ENCODE peak calls at places on chromosomes 3 and 15, in eight cellular contexts. E, M, W, T, Y, K, L and N are unnamed samples.

GRCh38 chr3:138824114-138824506 is 10.6 kb downstream of the PIK3CB start:
- DNase-seq in Y (peak), L (no peak), W (no peak), K (peak), M (no peak), E (no peak), T (peak), N (no peak)

GRCh38 chr3:154818676-154819255 is 261.4 kb upstream of the MME start:
- DNase-seq in Y (no peak), L (no peak), W (no peak), E (no peak), M (no peak), T (no peak), K (no peak), N (no peak)

GRCh38 chr3:27869152-27869551 is 147.0 kb upstream of the EOMES start:
- DNase-seq in T (no peak), L (no peak), Y (no peak), W (no peak), K (no peak), E (no peak), M (no peak), N (no peak)

GRCh38 chr3:188520466-188520865 is 366.5 kb downstream of the LPP start:
- DNase-seq in L (peak), E (no peak), T (no peak), Y (no peak), W (no peak), M (no peak), K (no peak), N (no peak)

GRCh38 chr3:156723182-156723619 is 48.8 kb downstream of the TIPARP start:
- DNase-seq in W (no peak), M (no peak), K (no peak), L (peak), E (no peak), Y (no peak), T (no peak), N (no peak)

GRCh38 chr3:34090876-34091275 is 292.4 kb downstream of the PDCD6IP start:
- DNase-seq in K (no peak), Y (no peak), W (no peak), E (no peak), M (no peak), T (no peak), L (no peak), N (no peak)

GRCh38 chr3:105938101-105938500 is 69.3 kb upstream of the CBLB start:
- DNase-seq in Y (no peak), M (no peak), L (peak), W (no peak), K (peak), E (no peak), T (no peak), N (peak)

GRCh38 chr3:12954891-12955650 is 113.7 kb upstream of the RPL32 start:
- DNase-seq in M (peak), T (peak), Y (no peak), K (peak), L (peak), W (peak), E (peak), N (no peak)

GRCh38 chr15:68550498-68551295 is 28.1 kb upstream of the CORO2B start:
- DNase-seq in M (peak), Y (peak), E (peak), L (peak), K (peak), W (peak), T (peak), N (peak)

GRCh38 chr15:47741082-47741481 is 23.8 kb downstream of the SEMA6D start:
- DNase-seq in T (no peak), Y (no peak), K (no peak), E (no peak), M (no peak), W (no peak), L (no peak), N (no peak)

GRCh38 chr15:47737424-47737823 is 20.1 kb downstream of the SEMA6D start:
- DNase-seq in E (no peak), Y (no peak), M (no peak), L (peak), T (no peak), W (no peak), K (peak), N (peak)

GRCh38 chr15:47732243-47732642 is 14.9 kb downstream of the SEMA6D start:
- DNase-seq in E (no peak), M (no peak), Y (no peak), W (no peak), K (no peak), T (no peak), L (no peak), N (no peak)

GRCh38 chr15:47733085-47733484 is 15.8 kb downstream of the SEMA6D start:
- DNase-seq in M (no peak), K (no peak), E (no peak), Y (no peak), W (no peak), L (no peak), T (no peak), N (no peak)

GRCh38 chr15:47736123-47736786 is 18.9 kb downstream of the SEMA6D start:
- DNase-seq in K (peak), E (no peak), Y (no peak), L (no peak), M (no peak), W (no peak), T (no peak), N (peak)
- H3K4me3 ChIP-seq in K (no peak), E (no peak), Y (no peak), L (no peak), M (peak), W (no peak), T (no peak), N (no peak)

GRCh38 chr15:51229907-51230328 is 108.5 kb downstream of the CYP19A1 start:
- DNase-seq in W (no peak), Y (peak), E (peak), K (peak), M (no peak), L (peak), T (no peak), N (peak)
- TF ChIP-seq CTCF in W (peak), Y (peak), E (peak), K (peak), M (peak), L (peak), T (peak), N (peak)

DNA sequence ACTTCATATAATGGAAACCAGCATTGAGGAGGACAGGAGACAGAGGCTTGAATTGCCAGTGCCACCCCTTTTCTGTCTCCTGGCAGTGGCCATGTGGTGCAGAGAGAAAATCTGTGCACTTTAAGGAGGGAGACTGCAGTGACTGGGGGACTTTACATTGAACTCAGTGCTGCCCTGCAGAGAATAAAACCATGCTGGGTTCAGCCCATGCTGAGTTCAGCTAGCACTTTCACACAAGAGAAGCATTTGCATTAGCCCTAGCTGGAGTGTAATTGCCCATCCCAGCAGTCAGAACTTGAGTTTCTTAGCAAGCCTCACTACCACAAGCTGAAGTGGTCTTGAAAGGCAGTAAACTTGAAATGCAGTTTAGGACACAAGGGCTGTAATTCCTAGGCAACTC is 677.5 kb downstream of the ZPLD1 start:
- DNase-seq in L (no peak), E (no peak), T (no peak), M (no peak), Y (no peak), W (no peak), K (no peak), N (no peak)
- H3K4me3 ChIP-seq in L (no peak), E (no peak), T (no peak), M (no peak), Y (no peak), W (no peak), K (no peak), N (no peak)

GRCh38 chr3:5806192-5806591 is 618.7 kb downstream of the EDEM1 start:
- DNase-seq in M (no peak), Y (peak), T (no peak), K (no peak), E (peak), W (no peak), L (no peak), N (no peak)
- TF ChIP-seq CTCF in M (no peak), Y (peak), T (peak), K (no peak), E (peak), W (no peak), L (no peak), N (no peak)

DNA sequence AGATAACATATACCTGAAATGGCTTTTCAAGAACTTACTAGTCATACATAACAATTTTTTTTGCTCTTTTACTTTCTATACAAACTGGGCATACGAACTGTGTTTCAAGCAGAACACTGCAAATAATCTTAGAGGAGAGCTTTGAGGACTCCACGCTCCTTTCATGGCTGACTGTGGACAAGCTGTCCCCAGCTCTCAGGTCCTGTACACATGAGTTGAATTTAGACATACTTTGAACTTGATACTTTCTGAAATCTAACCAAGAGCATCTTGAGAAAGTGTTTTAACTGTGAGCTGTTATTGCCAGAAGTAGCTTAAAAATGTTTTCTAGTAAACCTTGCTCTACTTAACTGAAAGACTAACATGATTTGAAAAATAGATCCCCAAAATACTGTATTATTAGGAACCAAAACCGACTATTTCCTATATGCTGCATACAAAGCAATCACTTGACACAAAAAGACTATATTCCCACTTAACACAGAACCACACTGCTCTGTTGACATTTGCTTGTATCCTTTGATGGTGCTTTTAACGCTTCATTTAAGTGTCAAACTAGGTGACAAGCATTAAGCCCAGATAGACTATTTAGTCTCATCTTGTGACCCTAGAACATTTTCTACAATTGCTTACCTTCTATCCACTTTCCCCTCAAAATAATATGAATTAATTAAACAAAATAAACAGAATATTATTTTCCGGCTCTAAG is 755.8 kb downstream of the ROBO1 start:
- DNase-seq in Y (no peak), M (no peak), K (no peak), E (no peak), L (no peak), T (no peak), W (no peak), N (no peak)
- H3K4me3 ChIP-seq in Y (peak), M (no peak), K (no peak), E (no peak), L (no peak), T (no peak), W (no peak), N (no peak)

GRCh38 chr3:25589104-25589782 is 75.5 kb downstream of the TOP2B start:
- DNase-seq in Y (no peak), K (no peak), L (no peak), M (no peak), T (no peak), E (no peak), W (no peak), N (no peak)

GRCh38 chr3:25588441-25589103 is 76.1 kb downstream of the TOP2B start:
- DNase-seq in K (no peak), Y (no peak), E (no peak), T (no peak), W (no peak), M (no peak), L (no peak), N (no peak)

GRCh38 chr3:25594007-25594502 is 70.7 kb downstream of the TOP2B start:
- DNase-seq in T (peak), E (peak), M (no peak), K (peak), Y (peak), W (no peak), L (peak), N (peak)

GRCh38 chr3:25589783-25590258 is 74.9 kb downstream of the TOP2B start:
- DNase-seq in W (no peak), K (peak), T (no peak), L (no peak), Y (no peak), M (no peak), E (no peak), N (no peak)

GRCh38 chr3:25592510-25592968 is 72.2 kb downstream of the TOP2B start:
- DNase-seq in M (peak), E (peak), Y (peak), K (peak), W (no peak), L (peak), T (peak), N (peak)
- TF ChIP-seq CTCF in M (peak), E (peak), Y (peak), K (peak), W (peak), L (peak), T (no peak), N (peak)

GRCh38 chr15:95202569-95203349 is 971.4 kb downstream of the MCTP2 start:
- DNase-seq in K (no peak), M (no peak), W (no peak), L (peak), T (no peak), E (no peak), Y (no peak), N (peak)

GRCh38 chr15:95208988-95209387 is 977.6 kb downstream of the MCTP2 start:
- DNase-seq in L (no peak), M (no peak), E (no peak), K (no peak), Y (no peak), W (no peak), T (no peak), N (peak)

GRCh38 chr15:95205101-95205500 is 973.7 kb downstream of the MCTP2 start:
- DNase-seq in K (no peak), T (no peak), Y (no peak), M (no peak), L (no peak), W (no peak), E (no peak), N (no peak)

GRCh38 chr15:95210436-95210981 is 979.1 kb downstream of the MCTP2 start:
- DNase-seq in E (no peak), W (no peak), T (no peak), K (no peak), Y (no peak), L (no peak), M (no peak), N (no peak)

DNA sequence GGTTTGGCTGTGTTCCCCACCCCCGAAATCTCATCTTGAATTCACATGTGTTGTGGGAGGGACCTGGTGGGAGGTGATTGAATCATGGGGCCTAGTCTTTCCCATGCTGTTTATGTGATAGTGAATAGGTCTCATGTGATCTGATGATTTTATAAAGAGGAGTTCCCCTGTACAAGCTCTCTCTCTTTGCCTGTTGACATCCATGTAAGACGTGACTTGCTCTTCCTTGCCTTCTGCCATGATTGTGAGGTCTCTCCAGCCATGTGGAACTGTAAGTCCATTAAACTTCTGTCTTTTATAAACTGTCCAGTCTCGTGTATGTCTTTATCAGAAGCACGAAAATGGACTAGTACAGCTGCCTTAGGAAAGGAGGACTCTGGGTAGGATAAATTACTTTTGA is 976.7 kb downstream of the MCTP2 start:
- DNase-seq in L (no peak), M (no peak), E (no peak), T (no peak), W (no peak), K (no peak), Y (no peak), N (no peak)
- H3K4me3 ChIP-seq in L (no peak), M (no peak), E (no peak), T (no peak), W (no peak), K (no peak), Y (no peak), N (no peak)

DNA sequence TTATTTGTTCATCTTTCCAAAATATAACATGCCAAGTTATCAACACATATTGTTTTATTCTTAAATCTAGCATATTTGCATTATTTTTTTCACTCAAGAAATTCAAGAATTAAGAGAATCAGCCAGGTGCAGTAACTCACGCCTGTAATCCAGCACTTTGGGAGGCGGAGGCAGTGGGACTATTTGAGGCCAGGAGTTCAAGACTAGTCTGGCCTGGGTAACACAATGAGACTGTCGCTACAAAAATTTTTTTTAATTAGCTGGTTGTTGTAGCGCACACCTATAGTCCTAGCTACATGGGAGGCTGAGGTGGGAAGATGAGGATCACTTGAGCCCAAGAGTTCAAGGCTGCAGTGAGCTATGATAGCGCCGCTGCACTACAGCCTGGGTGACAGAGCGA is 10.5 kb downstream of the DCUN1D1 start:
- DNase-seq in T (no peak), W (no peak), M (no peak), K (no peak), Y (no peak), L (no peak), E (no peak), N (no peak)
- TF ChIP-seq CTCF in T (no peak), W (no peak), M (no peak), K (no peak), Y (no peak), L (no peak), E (no peak), N (no peak)

DNA sequence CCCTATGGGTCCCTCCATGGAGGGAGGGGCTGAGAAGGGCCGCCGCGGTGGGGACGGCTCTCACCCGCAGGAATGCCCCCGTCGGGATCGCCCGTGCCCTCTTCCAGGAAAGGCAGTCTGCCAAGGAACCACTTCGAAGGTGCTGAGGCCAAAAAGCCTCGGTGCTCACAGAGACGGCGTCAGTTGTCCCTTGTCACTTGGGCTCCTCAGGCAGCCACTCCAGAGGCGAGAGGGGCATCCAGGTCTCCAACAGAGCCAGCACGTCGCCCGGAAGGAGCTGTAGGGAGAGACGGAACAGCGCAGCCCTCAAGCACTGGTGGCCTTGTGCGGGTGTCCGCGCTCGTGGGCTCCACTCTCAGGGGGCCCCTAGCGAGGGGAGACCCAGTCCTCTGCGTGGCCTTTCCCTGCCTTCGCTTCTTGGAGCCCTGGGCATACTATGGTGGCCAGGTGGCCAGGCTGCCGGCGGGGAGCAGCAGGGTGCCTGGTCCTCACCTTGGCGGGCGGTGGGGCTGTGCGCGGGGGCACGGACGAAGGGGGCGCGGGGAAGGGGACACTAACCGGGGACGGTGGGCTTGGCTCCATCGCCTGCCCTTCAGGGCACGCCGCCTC is 994 bp downstream of the MESP1 start:
- DNase-seq in W (no peak), T (no peak), Y (peak), K (no peak), E (no peak), L (no peak), M (no peak), N (no peak)
- H3K4me3 ChIP-seq in W (peak), T (peak), Y (peak), K (peak), E (peak), L (peak), M (peak), N (peak)

DNA sequence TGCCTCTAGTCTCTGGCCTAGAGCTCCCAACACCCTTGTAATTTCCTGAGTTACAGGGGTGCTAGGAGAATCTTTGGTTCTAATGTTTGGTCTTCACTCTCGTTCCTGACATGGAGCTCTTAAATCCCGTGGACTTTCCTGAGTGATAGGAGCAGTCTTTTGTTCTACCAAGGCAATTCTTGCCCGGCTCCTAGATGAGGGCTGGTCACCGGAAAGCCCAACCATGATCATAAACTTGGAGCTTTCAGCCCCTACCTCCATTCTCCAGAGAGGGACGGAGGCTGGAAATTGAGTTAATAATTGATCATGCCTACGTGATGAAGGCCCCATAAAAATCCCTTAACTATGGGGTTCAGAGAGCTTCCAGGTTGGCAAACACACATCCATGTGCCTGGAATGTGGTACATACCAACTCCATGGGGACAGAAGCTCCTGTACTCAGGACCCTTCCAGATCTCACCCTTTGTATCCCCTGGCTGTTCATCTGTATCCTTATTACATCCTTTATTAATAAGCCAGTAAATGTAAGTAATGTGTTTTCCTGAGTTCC is 18.8 kb upstream of the GATM start:
- DNase-seq in W (no peak), E (no peak), K (no peak), M (no peak), L (no peak), T (no peak), Y (no peak), N (no peak)
- TF ChIP-seq CTCF in W (no peak), E (no peak), K (no peak), M (no peak), L (no peak), T (no peak), Y (no peak), N (no peak)